ENCODE peak calls at places on chromosomes 2 and 18, in five cellular contexts. A is heart right ventricle, E is adrenal gland, B is heart left ventricle, S is PC-3. R is an unnamed sample. For H3K4me1, the result is how much of the 10 kb centered on the place peaks cover.

GRCh38 chr2:196166876-196167275 is 4.5 kb downstream of the STK17B start:
- DNase-seq in B (no peak), E (no peak), S (peak), A (no peak), R (no peak)

GRCh38 chr18:26863921-26864497 is 1.5 kb downstream of the AQP4 start:
- DNase-seq in A (no peak), B (no peak), E (no peak), S (no peak), R (no peak)

GRCh38 chr18:78309307-78309706 is 670.3 kb upstream of the SALL3 start:
- DNase-seq in S (no peak), E (no peak), A (no peak), B (no peak), R (no peak)

GRCh38 chr2:59395119-59395518 is 1154.0 kb upstream of the FANCL start:
- DNase-seq in B (no peak), A (no peak), E (no peak), S (no peak), R (no peak)

GRCh38 chr2:197258580-197258979 is 52.0 kb downstream of the ANKRD44 start:
- DNase-seq in B (no peak), S (no peak), E (no peak), A (no peak), R (no peak)

GRCh38 chr2:122019729-122020128 is 264.3 kb downstream of the TSN start:
- DNase-seq in E (no peak), S (no peak), A (no peak), B (no peak), R (no peak)

GRCh38 chr2:51201295-51201694 is 169.4 kb upstream of the NRXN1 start:
- DNase-seq in E (no peak), S (no peak), B (no peak), A (no peak), R (no peak)

GRCh38 chr2:32212293-32212692 is 46.6 kb downstream of the SLC30A6 start:
- DNase-seq in A (no peak), B (no peak), S (no peak), E (no peak), R (no peak)

GRCh38 chr2:26503238-26503880 is 25.4 kb upstream of the OTOF start:
- DNase-seq in S (peak), B (peak), E (peak), A (peak), R (peak)

GRCh38 chr2:191166111-191166755 is 15.4 kb upstream of the STAT4 start:
- DNase-seq in A (no peak), E (no peak), B (no peak), S (peak), R (no peak)

GRCh38 chr2:145653553-145653952 is 1133.6 kb upstream of the ZEB2 start:
- DNase-seq in A (no peak), E (no peak), B (no peak), S (no peak), R (no peak)

GRCh38 chr18:76979906-76980305 is 152.7 kb downstream of the MBP start:
- DNase-seq in E (no peak), B (no peak), A (no peak), S (no peak), R (no peak)

GRCh38 chr2:85994421-85994777 is 105.6 kb upstream of the ST3GAL5 start:
- DNase-seq in B (no peak), A (no peak), E (peak), S (no peak), R (no peak)

GRCh38 chr18:70296289-70296688 is 7.4 kb downstream of the SOCS6 start:
- DNase-seq in B (peak), A (peak), S (no peak), E (peak), R (no peak)

GRCh38 chr2:230798769-230799399 is 65.9 kb upstream of the ITM2C start:
- DNase-seq in A (peak), B (no peak), E (no peak), S (peak), R (no peak)

GRCh38 chr2:241355983-241356870 is at the start of gene FARP2:
- DNase-seq in B (peak), E (peak), A (peak), S (peak), R (peak)

GRCh38 chr2:145623136-145623535 is 1103.2 kb upstream of the ZEB2 start:
- DNase-seq in B (no peak), E (no peak), S (peak), A (no peak), R (no peak)

GRCh38 chr2:190546734-190547133 is 12.2 kb upstream of the NEMP2 start:
- DNase-seq in B (no peak), S (no peak), A (no peak), E (no peak), R (no peak)

GRCh38 chr2:124590001-124590400 is 564.9 kb downstream of the CNTNAP5 start:
- DNase-seq in A (no peak), E (no peak), S (no peak), B (no peak), R (no peak)

GRCh38 chr2:74092236-74092635 is 55.5 kb downstream of the BOLA3 start:
- DNase-seq in S (no peak), A (no peak), E (peak), B (no peak), R (no peak)

DNA sequence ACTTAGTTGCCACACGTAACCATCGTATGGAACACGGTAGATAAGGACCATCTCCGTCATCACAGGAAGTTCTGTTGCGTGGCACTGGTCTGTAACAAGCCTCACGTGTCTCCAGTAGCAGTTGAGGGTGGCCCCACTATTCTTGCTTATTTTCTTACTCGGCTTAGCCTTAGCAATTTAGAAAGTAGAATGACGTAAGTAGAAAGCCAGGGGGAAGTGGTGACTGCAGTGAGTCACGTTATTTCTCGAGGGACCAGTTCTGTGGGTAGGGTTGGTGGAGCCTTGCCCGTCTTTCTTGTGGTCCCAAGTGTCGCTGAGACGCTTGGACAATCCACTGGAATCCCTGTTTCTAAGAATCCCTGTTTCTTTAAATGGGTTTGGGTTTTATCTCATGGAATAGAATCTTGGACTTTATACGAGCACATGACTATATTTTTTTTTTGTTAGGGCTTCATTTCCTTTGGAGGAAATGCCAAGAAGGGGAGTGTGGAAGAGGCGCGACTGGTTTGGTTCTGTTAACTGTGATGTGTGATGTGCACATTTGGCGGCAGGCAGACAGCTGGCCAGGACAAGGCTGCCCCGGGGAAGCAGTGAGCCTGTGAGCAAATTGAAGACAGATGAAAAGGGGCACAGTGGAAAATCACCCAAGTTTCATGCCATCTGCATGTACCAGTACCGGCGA is 96.2 kb downstream of the CABLES1 start:
- DNase-seq in A (peak), E (peak), B (peak), S (peak), R (peak)
- H3K4me1 ChIP-seq in A (half or more), E (under half), B (half or more), S (under half), R (under half)

GRCh38 chr2:3432067-3432466 is 52.6 kb downstream of the TRAPPC12 start:
- DNase-seq in B (no peak), S (no peak), E (no peak), A (no peak), R (no peak)

GRCh38 chr2:3434005-3434404 is 54.5 kb downstream of the TRAPPC12 start:
- DNase-seq in S (no peak), E (no peak), B (no peak), A (no peak), R (no peak)

GRCh38 chr2:3434654-3435053 is 55.2 kb downstream of the TRAPPC12 start:
- DNase-seq in B (no peak), E (no peak), A (no peak), S (no peak), R (no peak)

GRCh38 chr2:3433339-3433699 is 53.8 kb downstream of the TRAPPC12 start:
- DNase-seq in A (no peak), S (no peak), B (no peak), E (no peak), R (no peak)

GRCh38 chr2:3432693-3433338 is 53.3 kb downstream of the TRAPPC12 start:
- DNase-seq in A (no peak), B (no peak), E (no peak), S (no peak), R (no peak)
- H3K27ac ChIP-seq in A (no peak), B (peak), E (peak), S (no peak), R (no peak)

DNA sequence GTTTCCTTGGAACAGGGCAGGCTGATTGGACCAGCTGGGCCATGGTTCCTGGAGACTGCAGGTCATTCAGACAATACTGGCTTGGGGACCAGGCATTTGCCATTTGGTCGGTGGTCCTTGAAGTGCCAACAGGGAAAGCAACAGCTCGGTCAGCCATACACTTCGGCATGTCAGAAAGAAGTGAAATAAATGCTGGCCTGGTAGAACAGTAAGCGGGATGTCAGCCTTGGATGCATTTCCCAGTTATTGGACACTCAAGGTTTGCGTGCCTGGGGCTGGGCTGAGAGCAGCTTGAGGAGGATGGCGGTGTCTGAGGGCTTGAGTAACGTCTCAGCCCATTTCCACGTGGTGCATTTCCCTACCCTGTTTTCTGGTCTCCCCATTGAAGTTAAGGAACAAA is 75.4 kb downstream of the NCK2 start:
- DNase-seq in E (no peak), B (no peak), S (no peak), A (no peak), R (no peak)
- H3K4me1 ChIP-seq in E (under half), B (under half), S (under half), A (under half), R (under half)

DNA sequence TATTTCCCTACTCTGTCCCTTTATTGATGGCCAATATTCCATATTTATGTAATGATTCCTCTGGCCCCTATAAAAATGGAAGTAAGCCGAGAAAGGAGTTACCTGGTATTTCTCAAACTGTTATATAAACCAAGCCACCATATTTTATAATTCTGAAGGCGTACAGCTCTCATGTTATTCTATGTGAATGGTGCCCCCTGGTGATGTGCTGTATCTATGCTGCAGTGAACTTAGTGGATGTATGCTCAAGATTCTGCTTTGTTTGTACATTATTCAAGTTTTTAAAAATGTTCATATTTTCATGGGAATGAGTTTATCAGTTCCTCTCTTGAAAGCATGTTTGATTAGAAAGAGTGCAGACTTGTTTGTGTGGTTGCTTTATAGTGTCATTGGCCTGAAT is 194.5 kb upstream of the LRRTM1 start:
- DNase-seq in S (peak), A (peak), B (peak), E (peak), R (no peak)
- H3K27ac ChIP-seq in S (no peak), A (no peak), B (no peak), E (no peak), R (no peak)

DNA sequence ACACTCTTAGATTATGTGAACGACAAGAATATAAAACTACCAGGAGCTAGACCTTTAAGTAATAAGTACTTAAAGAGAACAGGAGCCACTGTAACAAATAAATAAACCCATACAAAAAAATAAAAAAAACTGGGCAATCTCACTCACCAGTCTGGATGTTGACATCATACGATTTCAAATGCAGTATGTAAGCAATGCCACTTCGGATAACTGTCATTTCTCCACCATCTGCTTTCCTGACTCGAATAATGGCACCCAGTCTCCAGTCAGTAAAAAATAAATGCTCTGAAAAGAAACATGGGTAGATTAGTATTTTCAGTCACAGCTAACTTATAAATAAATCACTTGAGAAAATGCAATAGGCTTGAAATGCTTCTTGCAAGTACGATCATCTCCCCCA is 115.1 kb downstream of the LRP2 start:
- DNase-seq in B (no peak), S (no peak), E (no peak), A (no peak), R (no peak)
- H3K4me1 ChIP-seq in B (under half), S (under half), E (under half), A (under half), R (under half)

GRCh38 chr2:138277062-138277461 is 224.5 kb upstream of the SPOPL start:
- DNase-seq in A (no peak), B (no peak), S (no peak), E (no peak), R (no peak)
- H3K27ac ChIP-seq in A (no peak), B (no peak), S (peak), E (no peak), R (no peak)

GRCh38 chr2:40201425-40201824 is 250.5 kb downstream of the SLC8A1 start:
- DNase-seq in A (no peak), B (no peak), S (no peak), E (no peak), R (no peak)
- H3K4me1 ChIP-seq in A (half or more), B (under half), S (under half), E (under half), R (under half)

DNA sequence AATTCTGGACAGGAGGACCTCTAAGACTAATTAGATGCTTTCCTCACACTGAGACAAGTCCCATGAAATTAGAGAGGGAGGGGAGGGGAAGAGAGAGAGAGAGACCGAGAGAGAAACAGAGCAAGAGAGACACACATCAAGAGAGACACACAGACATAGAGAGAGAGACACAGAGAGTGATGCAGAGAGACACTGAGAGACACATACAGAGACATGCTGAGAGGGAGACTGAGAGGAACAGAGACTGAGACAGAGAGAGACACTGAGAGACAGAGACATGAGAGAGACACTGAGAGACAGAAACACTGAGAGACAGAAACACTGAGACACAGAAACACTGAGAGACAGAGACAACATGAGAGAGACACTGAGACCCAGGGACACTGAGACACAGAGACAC is 250.8 kb downstream of the TNS1 start:
- DNase-seq in B (no peak), E (peak), A (no peak), S (no peak), R (no peak)
- H3K27ac ChIP-seq in B (no peak), E (no peak), A (no peak), S (no peak), R (no peak)

R was measured in uterus.